ENCODE peak calls at places on chromosomes 16 and 17, in seven cellular contexts. One of them, this sample, is unnamed.

GRCh38 chr16:72094266-72094610 is 591 bp downstream of the DHX38 start:
- DNase-seq in NCI-H1105 treated with DMSO at 0.1 percent for 48 hours: no peak
- DNase-seq in HS-5: no peak
- DNase-seq in choroid plexus epithelial cell: peak
- DNase-seq in spleen: no peak
- DNase-seq in aorta: no peak
- DNase-seq in heart left ventricle: no peak
- DNase-seq in this sample: no peak

GRCh38 chr17:81160306-81160705 is 5.0 kb upstream of the PVALEF start:
- DNase-seq in heart left ventricle: peak
- DNase-seq in spleen: peak
- DNase-seq in aorta: no peak
- DNase-seq in choroid plexus epithelial cell: no peak
- DNase-seq in HS-5: no peak
- DNase-seq in NCI-H1105 treated with DMSO at 0.1 percent for 48 hours: no peak
- DNase-seq in this sample: no peak

GRCh38 chr17:1997146-1997586 is 28.0 kb downstream of the RTN4RL1 start:
- DNase-seq in choroid plexus epithelial cell: no peak
- DNase-seq in heart left ventricle: no peak
- DNase-seq in NCI-H1105 treated with DMSO at 0.1 percent for 48 hours: no peak
- DNase-seq in spleen: no peak
- DNase-seq in HS-5: no peak
- DNase-seq in aorta: no peak
- DNase-seq in this sample: no peak

GRCh38 chr17:55536205-55536604 is 25.0 kb upstream of the SMIM36 start:
- DNase-seq in heart left ventricle: no peak
- DNase-seq in aorta: no peak
- DNase-seq in choroid plexus epithelial cell: no peak
- DNase-seq in NCI-H1105 treated with DMSO at 0.1 percent for 48 hours: no peak
- DNase-seq in spleen: no peak
- DNase-seq in HS-5: no peak
- DNase-seq in this sample: no peak

GRCh38 chr16:582218-582613 is 7.7 kb upstream of the RAB40C start:
- DNase-seq in heart left ventricle: no peak
- DNase-seq in HS-5: no peak
- DNase-seq in aorta: no peak
- DNase-seq in choroid plexus epithelial cell: no peak
- DNase-seq in NCI-H1105 treated with DMSO at 0.1 percent for 48 hours: no peak
- DNase-seq in spleen: no peak
- DNase-seq in this sample: no peak

GRCh38 chr16:27779719-27780161 is 229.8 kb downstream of the KATNIP start:
- DNase-seq in spleen: peak
- DNase-seq in choroid plexus epithelial cell: peak
- DNase-seq in heart left ventricle: no peak
- DNase-seq in NCI-H1105 treated with DMSO at 0.1 percent for 48 hours: peak
- DNase-seq in HS-5: no peak
- DNase-seq in aorta: peak
- DNase-seq in this sample: no peak

GRCh38 chr17:416293-417206 is 63.9 kb upstream of the RPH3AL start:
- DNase-seq in heart left ventricle: no peak
- DNase-seq in choroid plexus epithelial cell: no peak
- DNase-seq in aorta: no peak
- DNase-seq in NCI-H1105 treated with DMSO at 0.1 percent for 48 hours: no peak
- DNase-seq in HS-5: no peak
- DNase-seq in spleen: peak
- DNase-seq in this sample: no peak

GRCh38 chr16:55494994-55495421 is 13.9 kb upstream of the LPCAT2 start:
- DNase-seq in aorta: no peak
- DNase-seq in spleen: no peak
- DNase-seq in heart left ventricle: no peak
- DNase-seq in choroid plexus epithelial cell: peak
- DNase-seq in NCI-H1105 treated with DMSO at 0.1 percent for 48 hours: peak
- DNase-seq in HS-5: no peak
- DNase-seq in this sample: peak

GRCh38 chr16:2819179-2819938 is 2.3 kb downstream of the PRSS21 start:
- DNase-seq in NCI-H1105 treated with DMSO at 0.1 percent for 48 hours: no peak
- DNase-seq in choroid plexus epithelial cell: no peak
- DNase-seq in aorta: peak
- DNase-seq in HS-5: no peak
- DNase-seq in heart left ventricle: no peak
- DNase-seq in spleen: peak
- DNase-seq in this sample: no peak

GRCh38 chr16:678858-679807 is 1.1 kb upstream of the STUB1 start:
- DNase-seq in aorta: peak
- DNase-seq in NCI-H1105 treated with DMSO at 0.1 percent for 48 hours: no peak
- DNase-seq in heart left ventricle: peak
- DNase-seq in choroid plexus epithelial cell: peak
- DNase-seq in spleen: peak
- DNase-seq in HS-5: no peak
- DNase-seq in this sample: no peak

GRCh38 chr17:3750926-3751325 is 27.2 kb downstream of the HASPIN start:
- DNase-seq in choroid plexus epithelial cell: no peak
- DNase-seq in aorta: no peak
- DNase-seq in heart left ventricle: no peak
- DNase-seq in HS-5: no peak
- DNase-seq in spleen: no peak
- DNase-seq in NCI-H1105 treated with DMSO at 0.1 percent for 48 hours: no peak
- DNase-seq in this sample: no peak

GRCh38 chr16:81444448-81445121 is at the start of gene CMIP:
- DNase-seq in aorta: peak
- DNase-seq in spleen: peak
- DNase-seq in choroid plexus epithelial cell: peak
- DNase-seq in HS-5: no peak
- DNase-seq in heart left ventricle: peak
- DNase-seq in NCI-H1105 treated with DMSO at 0.1 percent for 48 hours: peak
- DNase-seq in this sample: no peak

GRCh38 chr17:38343608-38343980 is at the start of gene GPR179:
- DNase-seq in choroid plexus epithelial cell: no peak
- DNase-seq in NCI-H1105 treated with DMSO at 0.1 percent for 48 hours: no peak
- DNase-seq in HS-5: no peak
- DNase-seq in spleen: no peak
- DNase-seq in heart left ventricle: no peak
- DNase-seq in aorta: no peak
- DNase-seq in this sample: no peak

GRCh38 chr17:35801583-35802224 is 6.3 kb upstream of the MMP28 start:
- DNase-seq in choroid plexus epithelial cell: peak
- DNase-seq in aorta: peak
- DNase-seq in spleen: peak
- DNase-seq in heart left ventricle: peak
- DNase-seq in HS-5: no peak
- DNase-seq in NCI-H1105 treated with DMSO at 0.1 percent for 48 hours: no peak
- DNase-seq in this sample: no peak

GRCh38 chr17:18961634-18962493 is 9.9 kb downstream of the SLC5A10 start:
- DNase-seq in heart left ventricle: peak
- DNase-seq in HS-5: no peak
- DNase-seq in aorta: peak
- DNase-seq in spleen: no peak
- DNase-seq in choroid plexus epithelial cell: peak
- DNase-seq in NCI-H1105 treated with DMSO at 0.1 percent for 48 hours: no peak
- DNase-seq in this sample: no peak

GRCh38 chr16:29784901-29785500 is 5.5 kb upstream of the KIF22 start:
- DNase-seq in heart left ventricle: peak
- DNase-seq in choroid plexus epithelial cell: peak
- DNase-seq in NCI-H1105 treated with DMSO at 0.1 percent for 48 hours: no peak
- DNase-seq in HS-5: no peak
- DNase-seq in aorta: peak
- DNase-seq in spleen: peak
- DNase-seq in this sample: no peak

GRCh38 chr16:67248401-67249177 is at the start of gene SLC9A5:
- DNase-seq in aorta: peak
- DNase-seq in heart left ventricle: peak
- DNase-seq in choroid plexus epithelial cell: no peak
- DNase-seq in NCI-H1105 treated with DMSO at 0.1 percent for 48 hours: no peak
- DNase-seq in HS-5: no peak
- DNase-seq in spleen: peak
- DNase-seq in this sample: no peak

GRCh38 chr17:38734235-38734633 is 4.1 kb downstream of the CISD3 start:
- DNase-seq in HS-5: no peak
- DNase-seq in choroid plexus epithelial cell: no peak
- DNase-seq in heart left ventricle: no peak
- DNase-seq in spleen: no peak
- DNase-seq in aorta: no peak
- DNase-seq in NCI-H1105 treated with DMSO at 0.1 percent for 48 hours: no peak
- DNase-seq in this sample: no peak

This sample was measured in BJ.